ENCODE peak calls at places on chromosomes 13 and 19, in seven cellular contexts. P, E, X, K, R, C and L are unnamed samples.

GRCh38 chr13:88288326-88288725 is 617.2 kb downstream of the SLITRK5 start:
- DNase-seq in E (no peak), C (no peak), X (no peak), K (no peak), P (no peak), R (no peak), L (no peak)

GRCh38 chr13:76239031-76239680 is 603.0 kb downstream of the LMO7 start:
- DNase-seq in X (no peak), E (no peak), C (no peak), P (no peak), R (no peak), K (no peak), L (no peak)

GRCh38 chr13:99124695-99125334 is 75.8 kb upstream of the UBAC2 start:
- DNase-seq in P (peak), C (no peak), R (no peak), X (peak), E (no peak), K (peak), L (no peak)

GRCh38 chr19:58326914-58327726 is at the start of gene ZSCAN22:
- DNase-seq in K (peak), P (peak), E (peak), C (peak), R (peak), X (peak), L (peak)

GRCh38 chr13:20206065-20206725 is 13.5 kb upstream of the GJB2 start:
- DNase-seq in E (no peak), K (no peak), P (no peak), X (no peak), R (no peak), C (no peak), L (no peak)

GRCh38 chr19:41479757-41480191 is 36.8 kb downstream of the ERICH4 start:
- DNase-seq in C (no peak), P (no peak), R (no peak), X (no peak), E (no peak), K (no peak), L (no peak)

GRCh38 chr19:46988614-46989230 is 30.9 kb upstream of the NPAS1 start:
- DNase-seq in R (no peak), P (no peak), C (no peak), K (no peak), X (no peak), E (no peak), L (no peak)

GRCh38 chr13:66996503-66996902 is 233.6 kb downstream of the PCDH9 start:
- DNase-seq in R (no peak), C (no peak), K (no peak), E (no peak), X (no peak), P (no peak), L (no peak)

GRCh38 chr13:72792640-72793039 is 10.7 kb downstream of the PIBF1 start:
- DNase-seq in C (no peak), R (no peak), K (no peak), E (no peak), P (no peak), X (no peak), L (no peak)

GRCh38 chr19:5106361-5106760 is 137.4 kb downstream of the KDM4B start:
- DNase-seq in E (no peak), C (no peak), K (no peak), P (no peak), R (no peak), X (no peak), L (no peak)

GRCh38 chr19:30668521-30669155 is 296.5 kb downstream of the ZNF536 start:
- DNase-seq in E (peak), K (no peak), R (no peak), C (no peak), X (no peak), P (no peak), L (no peak)

GRCh38 chr13:60707878-60708277 is 310.9 kb downstream of the TDRD3 start:
- DNase-seq in E (no peak), P (no peak), R (no peak), K (no peak), C (no peak), X (no peak), L (no peak)

GRCh38 chr13:74015137-74015536 is 119.1 kb downstream of the KLF12 start:
- DNase-seq in P (no peak), X (no peak), R (no peak), C (no peak), E (no peak), K (no peak), L (no peak)

GRCh38 chr13:30791354-30791921 is 56.1 kb downstream of the ALOX5AP start:
- DNase-seq in C (no peak), K (no peak), E (no peak), P (no peak), X (no peak), R (no peak), L (no peak)

GRCh38 chr13:49996166-49996915 is 501 bp upstream of the TRIM13 start:
- DNase-seq in C (peak), X (peak), R (peak), P (peak), E (peak), K (peak), L (peak)
- TF ChIP-seq POLR2A in C (peak), X (peak), R (peak), P (peak), E (peak), K (peak), L (peak)

GRCh38 chr13:37870489-37870845 is 895 bp upstream of the TRPC4 start:
- DNase-seq in K (no peak), X (no peak), E (no peak), R (no peak), C (no peak), P (no peak), L (no peak)
- TF ChIP-seq POLR2A in K (no peak), X (no peak), E (no peak), R (no peak), C (no peak), P (no peak), L (no peak)

DNA sequence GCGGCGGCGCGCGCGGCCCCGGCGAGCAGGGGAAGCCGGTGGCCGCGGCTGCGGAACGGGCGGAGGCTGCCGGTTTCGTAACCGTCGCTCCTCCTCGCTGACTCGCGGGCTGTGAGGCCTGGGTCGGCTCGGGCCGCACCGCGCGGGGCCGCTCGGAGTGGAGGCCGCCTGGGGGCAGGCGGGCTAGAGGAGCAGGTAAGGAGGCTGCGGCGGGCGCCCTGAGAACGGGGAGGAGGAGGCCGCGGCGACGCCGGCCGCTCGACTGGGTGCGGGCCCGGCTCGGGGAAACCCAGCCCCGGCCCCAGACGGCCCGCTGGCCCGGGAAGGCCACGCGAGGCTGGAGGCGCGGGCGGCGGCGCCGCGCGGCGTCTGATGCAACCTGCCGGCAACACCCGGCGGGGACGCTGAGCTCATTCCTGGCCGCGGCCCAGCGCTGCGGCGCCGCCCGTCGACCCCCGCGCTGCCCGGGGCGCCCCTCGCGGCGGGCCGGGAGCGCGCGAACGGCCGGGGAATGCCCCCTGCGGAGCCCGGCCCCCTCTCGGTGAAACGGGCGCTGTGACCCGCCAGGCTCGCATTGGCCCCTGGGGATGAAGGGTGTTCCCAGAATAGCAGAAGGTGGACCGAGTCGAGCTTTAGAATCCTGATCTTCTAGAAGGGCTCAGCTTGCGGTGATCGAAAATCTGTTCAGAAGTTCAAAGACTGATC is at the start of gene CEBPG:
- DNase-seq in P (no peak), C (no peak), R (peak), E (peak), K (peak), X (peak), L (peak)
- TF ChIP-seq POLR2A in P (peak), C (no peak), R (peak), E (no peak), K (peak), X (peak), L (peak)

GRCh38 chr19:1652471-1653299 is at the start of gene TCF3:
- DNase-seq in P (peak), C (peak), R (peak), E (peak), X (peak), K (peak), L (peak)

GRCh38 chr19:1650627-1651009 is 1.8 kb downstream of the TCF3 start:
- DNase-seq in E (no peak), C (no peak), K (no peak), X (no peak), P (no peak), R (peak), L (no peak)

GRCh38 chr19:1653300-1653628 is 849 bp upstream of the TCF3 start:
- DNase-seq in P (no peak), R (no peak), E (no peak), C (no peak), K (no peak), X (no peak), L (no peak)

GRCh38 chr19:1651061-1651547 is 1.3 kb downstream of the TCF3 start:
- DNase-seq in C (no peak), K (no peak), R (peak), X (no peak), P (no peak), E (no peak), L (no peak)

DNA sequence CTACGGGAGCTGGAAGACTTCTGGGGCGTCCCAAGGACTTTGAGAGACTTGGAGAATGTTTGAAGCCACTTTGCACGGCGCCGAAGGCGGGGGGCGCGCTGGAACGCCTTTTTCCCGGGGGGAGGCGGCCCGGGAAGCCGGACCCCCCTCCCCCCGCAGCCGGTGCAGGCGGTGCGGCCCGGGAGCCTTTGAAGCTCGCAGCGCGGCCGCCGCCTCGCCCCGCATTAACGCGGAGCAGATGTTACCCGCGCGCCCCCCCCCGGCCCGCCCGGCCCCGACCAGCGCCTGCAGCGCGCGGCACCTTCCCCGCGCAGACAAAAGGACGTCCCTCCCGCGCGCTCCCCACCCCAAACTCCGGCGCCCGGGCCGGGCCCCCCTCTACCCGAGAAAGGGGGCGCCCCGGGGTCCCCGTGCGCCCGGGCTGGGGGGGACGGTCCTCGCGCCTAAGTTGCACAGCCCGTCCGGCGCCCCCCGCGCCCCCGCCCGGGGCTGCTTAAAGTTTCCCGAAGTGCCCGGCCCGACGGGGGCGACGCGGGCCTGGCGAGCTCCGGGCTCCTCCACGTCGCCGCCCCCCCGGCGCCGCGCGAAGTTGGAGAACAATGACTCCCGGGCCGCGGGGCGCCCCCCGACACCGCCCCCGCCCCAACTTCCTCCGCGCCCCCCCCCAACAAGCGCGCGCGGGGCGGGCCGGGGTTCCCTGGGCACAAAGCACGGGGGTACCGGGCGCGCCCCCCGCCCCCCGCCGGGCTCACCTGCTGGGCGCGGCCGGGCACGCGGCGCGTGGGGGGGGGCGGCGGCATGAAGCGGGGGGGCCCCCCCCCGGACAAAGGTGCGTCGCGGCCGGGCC is 644 bp downstream of the TCF3 start:
- DNase-seq in C (no peak), K (no peak), R (peak), E (no peak), P (no peak), X (no peak), L (peak)
- TF ChIP-seq POLR2A in C (no peak), K (no peak), R (no peak), E (no peak), P (no peak), X (no peak), L (no peak)

DNA sequence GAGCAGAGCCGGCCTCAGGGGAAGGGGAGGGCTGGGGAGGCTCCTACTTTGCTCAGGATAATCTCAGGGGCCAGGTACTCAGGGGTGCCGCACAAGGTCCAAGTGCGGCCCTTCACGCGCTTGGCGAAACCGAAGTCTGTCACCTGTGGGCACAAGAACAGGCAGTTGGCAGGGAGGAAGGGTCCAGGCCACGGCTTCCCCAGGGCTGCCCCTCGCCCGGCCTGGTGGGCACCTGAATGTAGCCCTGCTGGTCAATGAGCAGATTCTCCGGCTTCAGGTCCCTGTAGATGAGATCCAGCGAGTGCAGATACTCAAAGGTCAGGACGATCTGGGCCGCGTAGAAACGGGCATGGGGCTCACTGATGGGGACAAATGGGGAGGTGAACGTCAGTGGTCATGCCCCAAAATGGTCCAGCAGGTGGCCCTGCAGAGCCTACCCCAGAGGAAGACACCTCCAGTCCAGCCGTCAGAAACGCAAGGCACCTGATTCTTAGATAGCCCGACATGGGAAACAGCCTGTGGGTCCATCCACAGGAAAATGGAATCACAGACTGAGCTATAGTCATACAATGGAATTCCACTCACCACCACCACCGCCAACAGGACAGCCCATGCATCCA is 7.1 kb upstream of the SAMD1 start:
- DNase-seq in K (no peak), E (no peak), C (no peak), R (no peak), P (no peak), X (no peak), L (no peak)
- TF ChIP-seq POLR2A in K (no peak), E (no peak), C (no peak), R (no peak), P (no peak), X (no peak), L (no peak)

GRCh38 chr19:55484571-55485438 is at the start of gene NAT14:
- DNase-seq in X (peak), C (no peak), R (peak), K (peak), P (no peak), E (peak), L (no peak)
- TF ChIP-seq POLR2A in X (peak), C (no peak), R (no peak), K (peak), P (no peak), E (no peak), L (peak)